ENCODE peak calls at places on chromosomes 6 and 20, in four cellular contexts. D, Q, W and N are unnamed samples.
A peak's percentile ranks its signal among the peaks of the same experiment; 100 is the strongest.

GRCh38 chr6:119524410-119524809 is 174.8 kb upstream of the MAN1A1 start:
- DNase-seq in D (no peak), W (no peak), Q (no peak), N (no peak)

GRCh38 chr6:55918639-55919038 is 43.2 kb upstream of the BMP5 start:
- DNase-seq in D (no peak), Q (no peak), W (no peak), N (no peak)

GRCh38 chr6:15324427-15324985 is 78.6 kb downstream of the JARID2 start:
- DNase-seq in Q (no peak), D (no peak), W (no peak), N (peak; percentile 64)

GRCh38 chr6:161143663-161144430 is 130.0 kb downstream of the AGPAT4 start:
- DNase-seq in W (no peak), Q (no peak), D (no peak), N (no peak)

GRCh38 chr6:18107061-18107460 is 15.4 kb downstream of the NHLRC1 start:
- DNase-seq in D (no peak), Q (no peak), W (no peak), N (no peak)

GRCh38 chr6:65709099-65709830 is 2.2 kb upstream of the EYS start:
- DNase-seq in D (no peak), W (no peak), Q (no peak), N (no peak)

GRCh38 chr20:37921341-37921929 is 18.5 kb downstream of the VSTM2L start:
- DNase-seq in W (no peak), D (no peak), Q (no peak), N (no peak)

GRCh38 chr20:51470907-51471411 is 71.6 kb downstream of the NFATC2 start:
- DNase-seq in D (no peak), Q (no peak), W (no peak), N (no peak)

GRCh38 chr20:63309261-63310071 is 16.5 kb downstream of the COL20A1 start:
- DNase-seq in W (peak; percentile 75), D (peak; percentile 58), Q (peak; percentile 75), N (peak; percentile 41)

GRCh38 chr20:24473435-24473834 is 4.0 kb downstream of the SYNDIG1 start:
- DNase-seq in Q (no peak), D (no peak), W (no peak), N (no peak)
- TF ChIP-seq HMGXB4 in Q (no peak), D (no peak), W (no peak), N (no peak)

GRCh38 chr6:111276736-111277135 is 189.4 kb downstream of the SLC16A10 start:
- DNase-seq in D (no peak), W (no peak), Q (no peak), N (no peak)
- TF ChIP-seq HMGXB4 in D (no peak), W (no peak), Q (no peak), N (no peak)

DNA sequence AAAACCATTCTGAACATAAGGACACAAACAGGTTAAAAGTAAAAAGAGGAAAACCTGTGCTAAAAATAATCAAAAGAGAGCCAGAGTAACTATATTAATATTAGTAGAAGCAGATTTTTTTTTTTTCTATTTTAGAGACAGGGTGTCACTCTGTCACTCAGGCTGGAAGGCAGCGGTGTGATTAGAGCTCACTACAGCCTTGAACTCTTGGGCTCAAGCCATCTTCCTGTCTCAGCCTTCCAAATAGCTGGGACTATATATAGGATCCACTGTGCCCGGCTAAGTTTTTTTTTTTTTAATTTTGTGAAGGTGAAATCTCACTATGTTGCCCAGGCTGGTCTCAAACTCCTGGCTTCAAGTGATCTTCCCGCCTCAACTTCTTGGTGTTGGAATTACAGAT is 33.4 kb upstream of the PLN start:
- DNase-seq in Q (no peak), D (no peak), W (no peak), N (no peak)
- TF ChIP-seq HMGXB4 in Q (no peak), D (no peak), W (no peak), N (no peak)

GRCh38 chr6:116289876-116290275 is 10.1 kb upstream of the TSPYL1 start:
- DNase-seq in W (no peak), Q (no peak), D (no peak), N (no peak)

GRCh38 chr6:116286773-116287358 is 7.1 kb upstream of the TSPYL1 start:
- DNase-seq in D (no peak), W (no peak), Q (no peak), N (no peak)

GRCh38 chr6:116290799-116291198 is 11.1 kb upstream of the TSPYL1 start:
- DNase-seq in D (no peak), W (no peak), Q (no peak), N (no peak)

GRCh38 chr6:116291701-116292396 is 12.1 kb upstream of the TSPYL1 start:
- DNase-seq in W (no peak), D (no peak), Q (no peak), N (no peak)

DNA sequence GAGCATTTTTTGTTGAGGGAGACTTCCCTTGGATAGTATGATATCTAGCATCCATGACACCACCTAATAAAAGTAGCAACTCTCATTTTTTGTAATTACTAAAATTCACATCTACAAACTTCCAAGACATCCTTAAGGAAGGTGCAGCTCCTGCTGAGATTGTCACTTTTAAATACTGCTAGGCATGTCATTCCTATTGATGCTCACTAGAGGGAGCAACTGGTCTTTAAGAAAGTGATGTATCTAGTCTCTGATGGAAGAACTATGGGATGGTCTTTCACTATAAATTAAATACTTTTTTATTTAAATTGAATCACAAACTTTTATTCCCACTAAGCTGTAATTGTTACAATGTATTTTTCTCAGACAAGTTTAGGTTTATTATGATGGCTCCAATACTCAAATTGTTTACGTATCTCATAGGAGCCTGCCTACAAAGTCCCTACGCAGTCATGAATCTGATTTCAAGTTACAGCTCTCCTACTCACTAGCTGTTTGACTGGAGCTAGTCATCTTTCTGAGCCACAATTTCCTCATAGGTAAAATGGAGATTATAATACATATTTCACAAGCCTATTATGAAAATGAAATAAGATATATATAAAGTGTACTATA is 8.0 kb upstream of the TSPYL1 start:
- DNase-seq in W (peak; percentile 45), Q (no peak), D (no peak), N (peak; percentile 38)
- TF ChIP-seq HMGXB4 in W (no peak), Q (no peak), D (no peak), N (no peak)

GRCh38 chr20:49747707-49748524 is 34.2 kb upstream of the B4GALT5 start:
- DNase-seq in D (no peak), Q (no peak), W (peak; percentile 68), N (peak; percentile 57)
- TF ChIP-seq HMGXB4 in D (no peak), Q (no peak), W (no peak), N (no peak)

GRCh38 chr6:147507162-147508072 is 1.1 kb upstream of the SAMD5 start:
- DNase-seq in D (peak; percentile 20), Q (peak; percentile 21), W (peak; percentile 20), N (no peak)

GRCh38 chr6:147508871-147509608 is 550 bp downstream of the SAMD5 start:
- DNase-seq in W (peak; percentile 52), Q (peak; percentile 21), D (peak; percentile 5), N (no peak)

GRCh38 chr6:147508073-147508870 is at the start of gene SAMD5:
- DNase-seq in W (peak; percentile 89), Q (peak; percentile 66), D (peak; percentile 36), N (peak; percentile 4)

GRCh38 chr6:147504848-147505247 is 3.6 kb upstream of the SAMD5 start:
- DNase-seq in Q (no peak), D (no peak), W (no peak), N (no peak)

DNA sequence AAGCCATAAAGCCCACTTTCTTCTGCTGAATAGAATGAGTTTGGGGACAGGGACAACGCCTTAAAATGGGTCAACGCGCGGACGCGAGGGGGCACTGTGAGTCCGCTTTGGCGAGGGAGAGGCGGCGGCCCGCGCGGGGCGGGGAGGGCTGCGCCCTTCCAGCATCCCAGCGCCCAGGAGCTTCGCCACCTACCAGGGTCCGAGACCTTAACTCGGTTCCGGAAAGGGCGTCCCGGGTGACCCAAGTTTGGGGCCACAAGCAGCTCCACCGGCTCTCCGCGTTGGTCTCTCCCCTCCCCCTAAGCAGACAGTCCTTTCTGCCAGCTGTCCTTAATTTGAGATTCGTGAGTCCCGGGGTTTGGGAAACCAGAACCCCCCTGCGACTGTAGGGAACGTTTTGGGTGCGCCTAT is 1.8 kb upstream of the SAMD5 start:
- DNase-seq in Q (peak; percentile 83), D (peak; percentile 58), W (peak; percentile 87), N (peak; percentile 38)
- TF ChIP-seq HMGXB4 in Q (no peak), D (no peak), W (no peak), N (no peak)

GRCh38 chr6:137010138-137010718 is 34.5 kb downstream of the IL20RA start:
- DNase-seq in W (no peak), Q (no peak), D (no peak), N (no peak)

GRCh38 chr6:137011406-137011805 is 33.4 kb downstream of the IL20RA start:
- DNase-seq in Q (no peak), W (no peak), D (no peak), N (no peak)

GRCh38 chr6:137015943-137016342 is 28.8 kb downstream of the IL20RA start:
- DNase-seq in Q (no peak), D (no peak), W (no peak), N (no peak)

GRCh38 chr6:137013738-137014602 is 30.8 kb downstream of the IL20RA start:
- DNase-seq in W (no peak), Q (no peak), D (peak; percentile 30), N (peak; percentile 18)

GRCh38 chr6:137013031-137013430 is 31.7 kb downstream of the IL20RA start:
- DNase-seq in Q (no peak), D (no peak), W (no peak), N (no peak)
- TF ChIP-seq HMGXB4 in Q (no peak), D (no peak), W (no peak), N (no peak)

GRCh38 chr6:108114861-108115597 is 40.5 kb upstream of the OSTM1 start:
- DNase-seq in Q (peak; percentile 74), D (no peak), W (no peak), N (no peak)
- TF ChIP-seq HMGXB4 in Q (no peak), D (no peak), W (no peak), N (no peak)